ENCODE peak calls at places on chromosomes 5 and 9, in six cellular contexts. One of them, this sample, is unnamed.
A peak's percentile ranks its signal among the peaks of the same experiment; 100 is the strongest.

GRCh38 chr9:3526903-3527652 is 1.3 kb upstream of the RFX3 start:
- DNase-seq in NCI-H1417 treated with DMSO at 0.1 percent for 48 hours: no peak
- DNase-seq in colonic mucosa: peak; percentile 53
- DNase-seq in T-helper 1 cell: peak; percentile 66
- DNase-seq in smooth muscle cell of the brain vasculature: no peak
- DNase-seq in head of caudate nucleus: peak; percentile 35
- DNase-seq in this sample: no peak

GRCh38 chr5:150122158-150122510 is 33.5 kb downstream of the PDGFRB start:
- DNase-seq in colonic mucosa: peak; percentile 89
- DNase-seq in smooth muscle cell of the brain vasculature: no peak
- DNase-seq in T-helper 1 cell: no peak
- DNase-seq in head of caudate nucleus: no peak
- DNase-seq in NCI-H1417 treated with DMSO at 0.1 percent for 48 hours: no peak
- DNase-seq in this sample: no peak

GRCh38 chr5:112762113-112762810 is 24.6 kb downstream of the APC start:
- DNase-seq in NCI-H1417 treated with DMSO at 0.1 percent for 48 hours: no peak
- DNase-seq in head of caudate nucleus: no peak
- DNase-seq in smooth muscle cell of the brain vasculature: no peak
- DNase-seq in T-helper 1 cell: no peak
- DNase-seq in colonic mucosa: no peak
- DNase-seq in this sample: peak; percentile 46

GRCh38 chr5:167770461-167770860 is 521.0 kb upstream of the WWC1 start:
- DNase-seq in T-helper 1 cell: no peak
- DNase-seq in head of caudate nucleus: no peak
- DNase-seq in NCI-H1417 treated with DMSO at 0.1 percent for 48 hours: no peak
- DNase-seq in smooth muscle cell of the brain vasculature: no peak
- DNase-seq in colonic mucosa: no peak
- DNase-seq in this sample: peak; percentile 75

GRCh38 chr9:97802276-97802675 is 50.8 kb upstream of the FOXE1 start:
- DNase-seq in head of caudate nucleus: no peak
- DNase-seq in NCI-H1417 treated with DMSO at 0.1 percent for 48 hours: no peak
- DNase-seq in smooth muscle cell of the brain vasculature: no peak
- DNase-seq in T-helper 1 cell: no peak
- DNase-seq in colonic mucosa: no peak
- DNase-seq in this sample: peak; percentile 65

GRCh38 chr5:137303509-137303908 is 195.6 kb downstream of the SPOCK1 start:
- DNase-seq in colonic mucosa: no peak
- DNase-seq in NCI-H1417 treated with DMSO at 0.1 percent for 48 hours: no peak
- DNase-seq in smooth muscle cell of the brain vasculature: no peak
- DNase-seq in T-helper 1 cell: no peak
- DNase-seq in head of caudate nucleus: no peak
- DNase-seq in this sample: no peak

GRCh38 chr5:151870820-151871219 is 53.8 kb downstream of the GLRA1 start:
- DNase-seq in colonic mucosa: no peak
- DNase-seq in NCI-H1417 treated with DMSO at 0.1 percent for 48 hours: no peak
- DNase-seq in head of caudate nucleus: no peak
- DNase-seq in smooth muscle cell of the brain vasculature: no peak
- DNase-seq in T-helper 1 cell: no peak
- DNase-seq in this sample: peak; percentile 75

GRCh38 chr9:22097712-22098111 is 88.6 kb upstream of the CDKN2B start:
- DNase-seq in T-helper 1 cell: no peak
- DNase-seq in colonic mucosa: no peak
- DNase-seq in head of caudate nucleus: no peak
- DNase-seq in NCI-H1417 treated with DMSO at 0.1 percent for 48 hours: no peak
- DNase-seq in smooth muscle cell of the brain vasculature: no peak
- DNase-seq in this sample: peak; percentile 61

GRCh38 chr5:1299961-1300360 is 5.1 kb upstream of the TERT start:
- DNase-seq in NCI-H1417 treated with DMSO at 0.1 percent for 48 hours: no peak
- DNase-seq in head of caudate nucleus: no peak
- DNase-seq in T-helper 1 cell: no peak
- DNase-seq in colonic mucosa: no peak
- DNase-seq in smooth muscle cell of the brain vasculature: no peak
- DNase-seq in this sample: no peak

This sample was measured in AG08395.